ENCODE peak calls at places on chromosomes 3 and 15, in seven cellular contexts. S, R, H, M, E, G and Z are unnamed samples.
A peak's percentile ranks its signal among the peaks of the same experiment; 100 is the strongest.

GRCh38 chr3:120498947-120499346 is 48.2 kb upstream of the FSTL1 start:
- DNase-seq in E (no peak), G (no peak), S (peak; percentile 46), M (peak; percentile 96), R (no peak), H (no peak), Z (peak; percentile 96)

GRCh38 chr3:43523454-43524053 is 98.3 kb downstream of the ANO10 start:
- DNase-seq in M (peak; percentile 30), G (no peak), H (no peak), S (no peak), E (no peak), R (no peak), Z (no peak)

GRCh38 chr3:123483146-123483545 is 34.3 kb upstream of the ADCY5 start:
- DNase-seq in G (no peak), S (no peak), H (no peak), E (no peak), R (no peak), M (no peak), Z (no peak)

GRCh38 chr3:177470200-177470941 is 273.1 kb upstream of the TBL1XR1 start:
- DNase-seq in G (no peak), E (no peak), S (no peak), M (peak; percentile 41), H (no peak), R (no peak), Z (no peak)

GRCh38 chr15:67174864-67175573 is 79.4 kb downstream of the AAGAB start:
- DNase-seq in G (no peak), E (no peak), M (peak; percentile 65), H (no peak), R (no peak), S (peak; percentile 88), Z (peak; percentile 52)

GRCh38 chr3:11716576-11717250 is 73.0 kb upstream of the VGLL4 start:
- DNase-seq in H (no peak), R (no peak), M (peak; percentile 67), G (no peak), S (no peak), E (no peak), Z (peak; percentile 81)

GRCh38 chr15:98894312-98894711 is 113.3 kb downstream of the PGPEP1L start:
- DNase-seq in E (no peak), S (no peak), R (no peak), G (no peak), H (no peak), M (no peak), Z (no peak)

GRCh38 chr3:45553469-45553974 is 41.0 kb upstream of the LIMD1 start:
- DNase-seq in E (no peak), M (peak; percentile 60), G (peak; percentile 28), R (no peak), S (no peak), H (peak; percentile 41), Z (peak; percentile 72)

GRCh38 chr3:45635475-45636256 is 41.1 kb downstream of the LIMD1 start:
- DNase-seq in E (no peak), H (no peak), R (no peak), M (peak; percentile 86), G (no peak), S (peak; percentile 47), Z (peak; percentile 87)